ENCODE peak calls at places on chromosomes 11 and 22, in seven cellular contexts. One of them, this sample, is unnamed.

GRCh38 chr11:77471520-77472234 is 2.2 kb downstream of the PAK1 start:
- DNase-seq in heart right ventricle: no peak
- DNase-seq in foreskin fibroblast: no peak
- DNase-seq in upper lobe of right lung: no peak
- DNase-seq in fibroblast of lung: no peak
- DNase-seq in dorsolateral prefrontal cortex: no peak
- DNase-seq in A549: peak; percentile 22
- DNase-seq in this sample: no peak

GRCh38 chr11:75032550-75032935 is 43.8 kb downstream of the NEU3 start:
- DNase-seq in upper lobe of right lung: no peak
- DNase-seq in A549: no peak
- DNase-seq in fibroblast of lung: no peak
- DNase-seq in dorsolateral prefrontal cortex: no peak
- DNase-seq in foreskin fibroblast: no peak
- DNase-seq in heart right ventricle: no peak
- DNase-seq in this sample: no peak

GRCh38 chr22:35604671-35605457 is 12.3 kb downstream of the MB start:
- DNase-seq in foreskin fibroblast: no peak
- DNase-seq in A549: no peak
- DNase-seq in heart right ventricle: no peak
- DNase-seq in fibroblast of lung: peak; percentile 74
- DNase-seq in upper lobe of right lung: no peak
- DNase-seq in dorsolateral prefrontal cortex: no peak
- DNase-seq in this sample: no peak

GRCh38 chr11:11865449-11865848 is 23.7 kb downstream of the USP47 start:
- DNase-seq in heart right ventricle: no peak
- DNase-seq in A549: no peak
- DNase-seq in dorsolateral prefrontal cortex: no peak
- DNase-seq in upper lobe of right lung: no peak
- DNase-seq in foreskin fibroblast: no peak
- DNase-seq in fibroblast of lung: peak; percentile 47
- DNase-seq in this sample: no peak

GRCh38 chr11:17930544-17931144 is 82.2 kb downstream of the SERGEF start:
- DNase-seq in A549: no peak
- DNase-seq in fibroblast of lung: no peak
- DNase-seq in foreskin fibroblast: no peak
- DNase-seq in dorsolateral prefrontal cortex: no peak
- DNase-seq in heart right ventricle: no peak
- DNase-seq in upper lobe of right lung: no peak
- DNase-seq in this sample: no peak

GRCh38 chr11:65429724-65430405 is 7.3 kb downstream of the NEAT1 start:
- DNase-seq in upper lobe of right lung: peak; percentile 87
- DNase-seq in foreskin fibroblast: peak; percentile 77
- DNase-seq in heart right ventricle: peak; percentile 71
- DNase-seq in fibroblast of lung: peak; percentile 79
- DNase-seq in dorsolateral prefrontal cortex: peak; percentile 50
- DNase-seq in A549: peak; percentile 85
- DNase-seq in this sample: peak; percentile 82

GRCh38 chr11:16862733-16863132 is 124.3 kb downstream of the C11orf58 start:
- DNase-seq in fibroblast of lung: no peak
- DNase-seq in foreskin fibroblast: peak; percentile 36
- DNase-seq in upper lobe of right lung: no peak
- DNase-seq in heart right ventricle: no peak
- DNase-seq in A549: no peak
- DNase-seq in dorsolateral prefrontal cortex: no peak
- DNase-seq in this sample: no peak

GRCh38 chr11:118658372-118659313 is 20.8 kb downstream of the TREH start:
- DNase-seq in foreskin fibroblast: peak; percentile 38
- DNase-seq in dorsolateral prefrontal cortex: no peak
- DNase-seq in A549: no peak
- DNase-seq in heart right ventricle: no peak
- DNase-seq in fibroblast of lung: peak; percentile 26
- DNase-seq in upper lobe of right lung: no peak
- DNase-seq in this sample: peak; percentile 25

GRCh38 chr11:119342023-119342300 is 1.3 kb upstream of the C1QTNF5 start:
- DNase-seq in A549: no peak
- DNase-seq in fibroblast of lung: no peak
- DNase-seq in heart right ventricle: no peak
- DNase-seq in dorsolateral prefrontal cortex: no peak
- DNase-seq in foreskin fibroblast: no peak
- DNase-seq in upper lobe of right lung: no peak
- DNase-seq in this sample: no peak

GRCh38 chr11:76653674-76654309 is 16.8 kb downstream of the LRRC32 start:
- DNase-seq in fibroblast of lung: peak; percentile 71
- DNase-seq in foreskin fibroblast: peak; percentile 85
- DNase-seq in heart right ventricle: no peak
- DNase-seq in upper lobe of right lung: no peak
- DNase-seq in A549: no peak
- DNase-seq in dorsolateral prefrontal cortex: no peak
- DNase-seq in this sample: peak; percentile 52

GRCh38 chr11:72821221-72821919 is 7.2 kb downstream of the ATG16L2 start:
- DNase-seq in dorsolateral prefrontal cortex: peak; percentile 45
- DNase-seq in upper lobe of right lung: peak; percentile 72
- DNase-seq in foreskin fibroblast: no peak
- DNase-seq in fibroblast of lung: no peak
- DNase-seq in A549: no peak
- DNase-seq in heart right ventricle: no peak
- DNase-seq in this sample: no peak

GRCh38 chr22:49551897-49552659 is 275.6 kb downstream of the BRD1 start:
- DNase-seq in fibroblast of lung: no peak
- DNase-seq in upper lobe of right lung: peak; percentile 46
- DNase-seq in dorsolateral prefrontal cortex: peak; percentile 23
- DNase-seq in foreskin fibroblast: no peak
- DNase-seq in heart right ventricle: no peak
- DNase-seq in A549: no peak
- DNase-seq in this sample: no peak

GRCh38 chr11:61041755-61042518 is 60.4 kb upstream of the CD5 start:
- DNase-seq in foreskin fibroblast: no peak
- DNase-seq in A549: peak; percentile 10
- DNase-seq in fibroblast of lung: peak; percentile 17
- DNase-seq in upper lobe of right lung: no peak
- DNase-seq in heart right ventricle: peak; percentile 51
- DNase-seq in dorsolateral prefrontal cortex: peak; percentile 56
- DNase-seq in this sample: peak; percentile 54

GRCh38 chr11:68412593-68413475 is 47.7 kb upstream of the PPP6R3 start:
- DNase-seq in A549: no peak
- DNase-seq in upper lobe of right lung: no peak
- DNase-seq in fibroblast of lung: peak; percentile 87
- DNase-seq in foreskin fibroblast: peak; percentile 85
- DNase-seq in dorsolateral prefrontal cortex: no peak
- DNase-seq in heart right ventricle: no peak
- DNase-seq in this sample: peak; percentile 57

GRCh38 chr11:62025429-62026105 is 58.1 kb upstream of the FTH1 start:
- DNase-seq in upper lobe of right lung: peak; percentile 71
- DNase-seq in dorsolateral prefrontal cortex: no peak
- DNase-seq in A549: peak; percentile 95
- DNase-seq in foreskin fibroblast: peak; percentile 92
- DNase-seq in fibroblast of lung: peak; percentile 75
- DNase-seq in heart right ventricle: peak; percentile 34
- DNase-seq in this sample: peak; percentile 82

GRCh38 chr11:8719260-8720190 is 36.9 kb downstream of the RPL27A start:
- DNase-seq in A549: peak; percentile 70
- DNase-seq in upper lobe of right lung: no peak
- DNase-seq in heart right ventricle: peak; percentile 42
- DNase-seq in dorsolateral prefrontal cortex: no peak
- DNase-seq in foreskin fibroblast: peak; percentile 98
- DNase-seq in fibroblast of lung: peak; percentile 98
- DNase-seq in this sample: peak; percentile 86

GRCh38 chr22:32920734-32921133 is 119.2 kb downstream of the TIMP3 start:
- DNase-seq in A549: no peak
- DNase-seq in upper lobe of right lung: no peak
- DNase-seq in dorsolateral prefrontal cortex: no peak
- DNase-seq in foreskin fibroblast: no peak
- DNase-seq in fibroblast of lung: no peak
- DNase-seq in heart right ventricle: no peak
- DNase-seq in this sample: no peak

GRCh38 chr22:29988719-29989118 is 91.5 kb upstream of the HORMAD2 start:
- DNase-seq in foreskin fibroblast: peak; percentile 56
- DNase-seq in fibroblast of lung: no peak
- DNase-seq in A549: no peak
- DNase-seq in dorsolateral prefrontal cortex: no peak
- DNase-seq in heart right ventricle: no peak
- DNase-seq in upper lobe of right lung: no peak
- DNase-seq in this sample: no peak

GRCh38 chr11:101863361-101863760 is 51.4 kb upstream of the CEP126 start:
- DNase-seq in A549: no peak
- DNase-seq in heart right ventricle: no peak
- DNase-seq in fibroblast of lung: peak; percentile 93
- DNase-seq in foreskin fibroblast: peak; percentile 78
- DNase-seq in dorsolateral prefrontal cortex: no peak
- DNase-seq in upper lobe of right lung: no peak
- DNase-seq in this sample: peak; percentile 68

GRCh38 chr11:88623536-88623935 is 286.0 kb upstream of the CTSC start:
- DNase-seq in dorsolateral prefrontal cortex: no peak
- DNase-seq in foreskin fibroblast: peak; percentile 35
- DNase-seq in fibroblast of lung: peak; percentile 60
- DNase-seq in heart right ventricle: no peak
- DNase-seq in A549: no peak
- DNase-seq in upper lobe of right lung: no peak
- DNase-seq in this sample: no peak

GRCh38 chr11:36130401-36130800 is 158.8 kb downstream of the COMMD9 start:
- DNase-seq in foreskin fibroblast: peak; percentile 37
- DNase-seq in A549: no peak
- DNase-seq in heart right ventricle: no peak
- DNase-seq in fibroblast of lung: peak; percentile 39
- DNase-seq in upper lobe of right lung: no peak
- DNase-seq in dorsolateral prefrontal cortex: no peak
- DNase-seq in this sample: peak; percentile 43

GRCh38 chr11:23688835-23689234 is 808.0 kb upstream of the LUZP2 start:
- DNase-seq in A549: peak; percentile 1
- DNase-seq in dorsolateral prefrontal cortex: no peak
- DNase-seq in fibroblast of lung: peak; percentile 34
- DNase-seq in foreskin fibroblast: peak; percentile 8
- DNase-seq in heart right ventricle: no peak
- DNase-seq in upper lobe of right lung: no peak
- DNase-seq in this sample: peak; percentile 72

GRCh38 chr22:22165936-22166710 is 78.5 kb upstream of the VPREB1 start:
- DNase-seq in foreskin fibroblast: no peak
- DNase-seq in dorsolateral prefrontal cortex: no peak
- DNase-seq in fibroblast of lung: no peak
- DNase-seq in upper lobe of right lung: no peak
- DNase-seq in heart right ventricle: no peak
- DNase-seq in A549: no peak
- DNase-seq in this sample: no peak

GRCh38 chr11:122491486-122491885 is 164.0 kb upstream of the UBASH3B start:
- DNase-seq in A549: no peak
- DNase-seq in heart right ventricle: no peak
- DNase-seq in foreskin fibroblast: peak; percentile 86
- DNase-seq in upper lobe of right lung: no peak
- DNase-seq in fibroblast of lung: peak; percentile 55
- DNase-seq in dorsolateral prefrontal cortex: no peak
- DNase-seq in this sample: peak; percentile 30
- H3K4me3 ChIP-seq in A549: no peak overlapping the region
- H3K4me3 ChIP-seq in heart right ventricle: no peak overlapping the region
- H3K4me3 ChIP-seq in foreskin fibroblast: no peak overlapping the region
- H3K4me3 ChIP-seq in upper lobe of right lung: no peak overlapping the region
- H3K4me3 ChIP-seq in fibroblast of lung: no peak overlapping the region
- H3K4me3 ChIP-seq in dorsolateral prefrontal cortex: no peak overlapping the region
- H3K4me3 ChIP-seq in this sample: no peak overlapping the region

DNA sequence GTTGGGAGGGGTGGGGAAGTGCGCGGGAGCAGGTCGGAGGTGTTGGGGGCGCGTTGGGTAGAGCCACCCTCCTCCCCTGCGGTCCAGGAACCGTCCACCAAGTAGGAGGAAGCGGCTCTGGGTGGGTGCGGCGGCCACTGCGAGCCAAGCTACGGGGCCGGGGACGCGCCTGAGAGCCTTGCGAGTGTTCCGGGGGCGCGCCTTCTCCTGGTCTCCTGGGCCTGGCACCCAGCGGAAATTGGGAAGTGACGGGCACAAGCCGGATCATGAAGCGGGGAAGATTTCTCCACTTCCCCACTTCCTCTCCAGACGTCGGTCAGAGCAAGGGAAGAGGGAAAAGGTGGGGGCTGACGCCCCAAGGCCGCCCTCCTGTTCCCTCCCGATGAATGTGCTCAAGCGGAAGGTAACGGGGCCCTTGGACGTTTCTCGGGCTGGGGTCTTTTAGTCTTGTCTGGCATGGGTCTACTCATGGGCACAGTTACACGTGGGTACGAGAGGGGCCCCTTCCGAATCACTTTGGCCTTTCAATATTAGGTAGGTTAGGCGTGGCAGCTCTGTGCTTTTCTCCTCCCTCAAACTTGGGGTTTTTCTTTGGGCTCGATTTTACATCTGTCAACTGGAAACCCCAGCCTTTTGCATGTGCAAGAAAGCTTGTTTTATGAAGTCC is 851 bp downstream of the RBM14 start:
- DNase-seq in foreskin fibroblast: peak; percentile 85
- DNase-seq in upper lobe of right lung: peak; percentile 92
- DNase-seq in A549: no peak
- DNase-seq in dorsolateral prefrontal cortex: no peak
- DNase-seq in heart right ventricle: peak; percentile 76
- DNase-seq in fibroblast of lung: peak; percentile 62
- DNase-seq in this sample: no peak
- TF ChIP-seq CTCF in foreskin fibroblast: no peak
- TF ChIP-seq CTCF in upper lobe of right lung: no peak
- TF ChIP-seq CTCF in A549: no peak
- TF ChIP-seq CTCF in dorsolateral prefrontal cortex: no peak
- TF ChIP-seq CTCF in heart right ventricle: no peak
- TF ChIP-seq CTCF in fibroblast of lung: no peak
- TF ChIP-seq CTCF in this sample: no peak

GRCh38 chr11:279966-280761 is 2.0 kb downstream of the NLRP6 start:
- DNase-seq in dorsolateral prefrontal cortex: peak; percentile 41
- DNase-seq in heart right ventricle: peak; percentile 24
- DNase-seq in A549: peak; percentile 48
- DNase-seq in upper lobe of right lung: peak; percentile 67
- DNase-seq in foreskin fibroblast: peak; percentile 65
- DNase-seq in fibroblast of lung: peak; percentile 36
- DNase-seq in this sample: peak; percentile 15
- H3K4me3 ChIP-seq in dorsolateral prefrontal cortex: peak overlapping the region; percentile 32
- H3K4me3 ChIP-seq in heart right ventricle: peak overlapping the region; percentile 24
- H3K4me3 ChIP-seq in A549: peak overlapping the region; percentile 33
- H3K4me3 ChIP-seq in upper lobe of right lung: peak overlapping the region; percentile 35
- H3K4me3 ChIP-seq in foreskin fibroblast: no peak overlapping the region
- H3K4me3 ChIP-seq in fibroblast of lung: no peak overlapping the region
- H3K4me3 ChIP-seq in this sample: no peak overlapping the region

GRCh38 chr11:43518407-43519165 is 159.9 kb downstream of the TTC17 start:
- DNase-seq in foreskin fibroblast: peak; percentile 16
- DNase-seq in heart right ventricle: no peak
- DNase-seq in dorsolateral prefrontal cortex: no peak
- DNase-seq in fibroblast of lung: peak; percentile 30
- DNase-seq in upper lobe of right lung: no peak
- DNase-seq in A549: no peak
- DNase-seq in this sample: peak; percentile 5

GRCh38 chr11:43517518-43517917 is 158.8 kb downstream of the TTC17 start:
- DNase-seq in upper lobe of right lung: no peak
- DNase-seq in A549: no peak
- DNase-seq in heart right ventricle: no peak
- DNase-seq in fibroblast of lung: peak; percentile 33
- DNase-seq in foreskin fibroblast: no peak
- DNase-seq in dorsolateral prefrontal cortex: no peak
- DNase-seq in this sample: no peak

GRCh38 chr11:43511959-43512358 is 153.2 kb downstream of the TTC17 start:
- DNase-seq in dorsolateral prefrontal cortex: no peak
- DNase-seq in fibroblast of lung: no peak
- DNase-seq in A549: no peak
- DNase-seq in foreskin fibroblast: no peak
- DNase-seq in upper lobe of right lung: no peak
- DNase-seq in heart right ventricle: no peak
- DNase-seq in this sample: no peak

GRCh38 chr11:43516316-43516820 is 157.6 kb downstream of the TTC17 start:
- DNase-seq in heart right ventricle: no peak
- DNase-seq in foreskin fibroblast: no peak
- DNase-seq in dorsolateral prefrontal cortex: no peak
- DNase-seq in upper lobe of right lung: no peak
- DNase-seq in A549: peak; percentile 7
- DNase-seq in fibroblast of lung: no peak
- DNase-seq in this sample: no peak

GRCh38 chr11:43515090-43515489 is 156.4 kb downstream of the TTC17 start:
- DNase-seq in heart right ventricle: no peak
- DNase-seq in foreskin fibroblast: no peak
- DNase-seq in upper lobe of right lung: no peak
- DNase-seq in dorsolateral prefrontal cortex: no peak
- DNase-seq in fibroblast of lung: no peak
- DNase-seq in A549: peak; percentile 18
- DNase-seq in this sample: no peak
- TF ChIP-seq CTCF in heart right ventricle: no peak
- TF ChIP-seq CTCF in foreskin fibroblast: no peak
- TF ChIP-seq CTCF in upper lobe of right lung: no peak
- TF ChIP-seq CTCF in dorsolateral prefrontal cortex: no peak
- TF ChIP-seq CTCF in fibroblast of lung: no peak
- TF ChIP-seq CTCF in A549: no peak
- TF ChIP-seq CTCF in this sample: peak; percentile 16

This sample was measured in astrocyte of the spinal cord.